ENCODE peak calls at places on chromosomes 3 and 15, in eight cellular contexts. K, B, A, D, Z, O, F and T are unnamed samples.

GRCh38 chr3:140147965-140148490 is 213.0 kb downstream of the CLSTN2 start:
- DNase-seq in O (no peak), D (no peak), Z (no peak), F (no peak), A (no peak), B (no peak), K (no peak), T (no peak)

GRCh38 chr3:5022187-5022965 is 43.1 kb downstream of the BHLHE40 start:
- DNase-seq in A (no peak), O (no peak), K (no peak), B (no peak), Z (no peak), D (no peak), F (no peak), T (no peak)

GRCh38 chr3:44915702-44916438 is 41.5 kb downstream of the TGM4 start:
- DNase-seq in A (no peak), Z (peak), D (no peak), B (peak), F (no peak), K (no peak), O (no peak), T (no peak)

GRCh38 chr15:45022871-45023658 is at the start of gene SORD:
- DNase-seq in F (peak), Z (peak), D (peak), O (peak), A (peak), B (peak), K (peak), T (no peak)

GRCh38 chr15:101676965-101677364 is 24.8 kb upstream of the TM2D3 start:
- DNase-seq in Z (no peak), O (no peak), D (no peak), K (no peak), B (no peak), A (no peak), F (no peak), T (no peak)

GRCh38 chr15:29570931-29571727 is 251.1 kb downstream of the TJP1 start:
- DNase-seq in K (peak), D (no peak), F (peak), B (peak), O (no peak), A (no peak), Z (no peak), T (no peak)

GRCh38 chr3:72694398-72694797 is 153.8 kb downstream of the SHQ1 start:
- DNase-seq in K (no peak), F (no peak), D (no peak), Z (no peak), A (no peak), O (no peak), B (no peak), T (no peak)

GRCh38 chr3:6326760-6327159 is 534.2 kb upstream of the GRM7 start:
- DNase-seq in Z (no peak), A (no peak), D (no peak), O (no peak), K (no peak), F (no peak), B (no peak), T (no peak)

GRCh38 chr3:188827593-188827992 is 344.2 kb upstream of the TPRG1 start:
- DNase-seq in F (no peak), B (no peak), O (no peak), A (no peak), K (no peak), D (no peak), Z (no peak), T (no peak)

GRCh38 chr3:5057217-5057616 is 64.9 kb upstream of the ARL8B start:
- DNase-seq in Z (no peak), F (no peak), D (no peak), K (no peak), B (no peak), O (no peak), A (no peak), T (no peak)

GRCh38 chr15:48856947-48857346 is 21.0 kb upstream of the EID1 start:
- DNase-seq in F (no peak), A (no peak), Z (no peak), O (no peak), K (no peak), B (peak), D (no peak), T (no peak)

DNA sequence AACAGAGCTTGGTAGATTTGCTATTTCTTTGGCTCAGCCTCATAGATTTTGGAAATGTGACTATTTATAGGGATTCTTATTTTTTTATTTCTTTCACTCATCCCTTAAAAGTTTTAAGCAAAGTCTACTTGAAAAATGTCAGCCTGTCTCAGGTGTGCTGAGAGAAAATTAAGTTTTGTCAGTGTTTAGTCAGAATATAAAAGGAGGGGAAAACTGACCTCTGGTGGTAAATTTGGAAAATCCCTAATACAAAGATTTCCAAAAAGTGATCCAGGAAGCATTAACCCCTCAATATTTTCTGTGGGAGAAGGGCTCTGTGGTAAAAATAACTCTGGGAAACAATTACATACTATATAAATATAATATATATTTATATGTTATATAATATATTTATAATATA is 41.0 kb upstream of the FRMD4B start:
- DNase-seq in K (no peak), D (no peak), B (no peak), Z (no peak), O (no peak), F (no peak), A (no peak), T (no peak)
- TF ChIP-seq CTCF in K (no peak), D (no peak), B (peak), Z (no peak), O (peak), F (peak), A (peak), T (peak)

GRCh38 chr3:173395412-173396181 is 1.9 kb upstream of the NLGN1 start:
- DNase-seq in B (peak), Z (peak), A (peak), D (peak), K (peak), F (peak), O (peak), T (peak)

GRCh38 chr3:173396191-173397041 is 1.1 kb upstream of the NLGN1 start:
- DNase-seq in F (no peak), Z (no peak), A (no peak), D (no peak), K (peak), B (peak), O (no peak), T (no peak)

GRCh38 chr3:173398111-173398479 is 551 bp downstream of the NLGN1 start:
- DNase-seq in O (no peak), A (no peak), F (no peak), Z (no peak), B (peak), D (no peak), K (no peak), T (peak)

GRCh38 chr3:173397161-173398110 is at the start of gene NLGN1:
- DNase-seq in A (no peak), D (peak), Z (peak), O (peak), F (no peak), K (peak), B (peak), T (no peak)

DNA sequence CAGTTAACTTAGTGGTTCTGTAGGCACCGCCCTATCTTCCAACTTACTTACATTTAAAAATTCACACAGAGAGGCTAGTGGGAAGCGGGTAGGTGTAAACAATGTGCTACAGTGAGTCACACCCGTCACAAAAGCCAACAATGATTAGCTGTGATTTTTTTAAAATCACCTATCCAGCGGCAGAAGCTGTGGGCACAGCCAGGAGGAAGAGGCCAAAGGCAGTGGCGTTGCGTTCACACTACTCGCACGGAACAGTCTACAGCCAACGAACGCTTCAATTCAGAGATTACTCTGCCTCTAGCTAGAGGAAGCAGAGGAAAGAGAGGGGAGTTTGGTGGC is 2.5 kb upstream of the NLGN1 start:
- DNase-seq in Z (no peak), D (no peak), B (no peak), K (no peak), O (no peak), F (no peak), A (peak), T (peak)
- H3K4me3 ChIP-seq in Z (peak), D (peak), B (peak), K (peak), O (peak), F (peak), A (peak), T (peak)

DNA sequence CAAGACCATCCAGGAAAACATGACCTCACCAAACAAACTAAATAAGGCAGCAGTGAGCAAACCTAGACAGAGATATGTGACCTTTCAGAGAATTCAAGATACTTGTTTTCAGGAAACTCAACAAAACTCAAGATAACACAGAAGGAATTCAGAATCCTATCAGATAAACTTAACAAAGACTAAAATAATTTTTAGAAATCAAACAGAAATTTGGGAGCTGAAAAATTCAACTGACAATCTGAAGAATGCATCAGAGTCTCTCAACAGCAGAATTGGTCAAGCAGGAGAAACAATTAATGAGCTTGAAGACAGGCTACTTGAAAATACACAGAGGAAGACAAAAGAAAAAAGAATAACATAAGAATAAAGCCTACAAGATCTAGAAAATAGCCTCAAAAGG is 55.6 kb downstream of the MYO9A start:
- DNase-seq in B (no peak), O (no peak), Z (no peak), D (no peak), F (no peak), K (no peak), A (no peak), T (no peak)
- TF ChIP-seq CTCF in B (no peak), O (no peak), Z (no peak), D (no peak), F (no peak), K (no peak), A (no peak), T (no peak)

GRCh38 chr3:64213224-64213893 is 11.9 kb downstream of the PRICKLE2 start:
- DNase-seq in F (no peak), A (no peak), O (no peak), D (no peak), B (no peak), Z (no peak), K (no peak), T (no peak)
- H3K4me3 ChIP-seq in F (no peak), A (no peak), O (no peak), D (no peak), B (no peak), Z (no peak), K (no peak), T (no peak)

GRCh38 chr3:109098245-109098644 is 19.7 kb downstream of the MORC1 start:
- DNase-seq in B (peak), O (no peak), D (no peak), Z (no peak), F (peak), K (peak), A (no peak), T (no peak)
- TF ChIP-seq CTCF in B (peak), O (no peak), D (no peak), Z (no peak), F (no peak), K (peak), A (peak), T (peak)

DNA sequence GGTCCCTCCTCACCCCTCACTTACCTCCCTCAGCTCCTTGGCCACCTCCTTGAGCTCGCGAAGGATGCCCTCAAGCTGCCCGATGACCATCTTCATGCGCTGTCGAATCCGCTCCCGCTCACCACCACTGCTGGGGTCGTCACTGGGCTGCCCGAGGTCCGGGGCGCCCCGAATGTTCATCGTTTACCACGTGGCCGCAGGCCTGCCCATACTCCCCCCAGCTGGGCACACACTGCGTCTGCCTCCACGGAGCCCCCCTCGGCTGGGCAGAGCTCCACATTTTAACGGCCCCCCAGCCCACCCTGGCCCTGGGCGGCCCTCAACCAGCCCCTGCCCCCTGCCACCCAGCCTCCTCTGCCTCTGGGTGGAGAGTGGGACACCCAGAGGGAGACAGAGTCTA is 2.2 kb downstream of the INSYN1 start:
- DNase-seq in K (no peak), O (no peak), B (no peak), F (no peak), Z (no peak), D (no peak), A (no peak), T (no peak)
- H3K4me3 ChIP-seq in K (no peak), O (no peak), B (peak), F (no peak), Z (no peak), D (no peak), A (no peak), T (no peak)

GRCh38 chr3:69020424-69020823 is 6.9 kb upstream of the EOGT start:
- DNase-seq in B (no peak), O (no peak), Z (no peak), K (no peak), A (no peak), F (no peak), D (no peak), T (no peak)
- TF ChIP-seq CTCF in B (peak), O (no peak), Z (no peak), K (no peak), A (peak), F (peak), D (no peak), T (peak)

GRCh38 chr3:15795563-15796308 is 2.0 kb downstream of the ANKRD28 start:
- DNase-seq in B (no peak), F (no peak), K (no peak), A (no peak), D (no peak), O (no peak), Z (no peak), T (no peak)

GRCh38 chr3:15796331-15796730 is 1.4 kb downstream of the ANKRD28 start:
- DNase-seq in D (no peak), B (no peak), A (no peak), Z (no peak), O (no peak), F (no peak), K (no peak), T (no peak)

GRCh38 chr3:15794303-15794771 is 3.4 kb downstream of the ANKRD28 start:
- DNase-seq in O (no peak), Z (no peak), F (peak), B (no peak), D (no peak), K (no peak), A (no peak), T (no peak)

GRCh38 chr3:15796771-15797599 is 794 bp downstream of the ANKRD28 start:
- DNase-seq in D (no peak), K (no peak), B (peak), A (no peak), F (peak), O (no peak), Z (no peak), T (no peak)

DNA sequence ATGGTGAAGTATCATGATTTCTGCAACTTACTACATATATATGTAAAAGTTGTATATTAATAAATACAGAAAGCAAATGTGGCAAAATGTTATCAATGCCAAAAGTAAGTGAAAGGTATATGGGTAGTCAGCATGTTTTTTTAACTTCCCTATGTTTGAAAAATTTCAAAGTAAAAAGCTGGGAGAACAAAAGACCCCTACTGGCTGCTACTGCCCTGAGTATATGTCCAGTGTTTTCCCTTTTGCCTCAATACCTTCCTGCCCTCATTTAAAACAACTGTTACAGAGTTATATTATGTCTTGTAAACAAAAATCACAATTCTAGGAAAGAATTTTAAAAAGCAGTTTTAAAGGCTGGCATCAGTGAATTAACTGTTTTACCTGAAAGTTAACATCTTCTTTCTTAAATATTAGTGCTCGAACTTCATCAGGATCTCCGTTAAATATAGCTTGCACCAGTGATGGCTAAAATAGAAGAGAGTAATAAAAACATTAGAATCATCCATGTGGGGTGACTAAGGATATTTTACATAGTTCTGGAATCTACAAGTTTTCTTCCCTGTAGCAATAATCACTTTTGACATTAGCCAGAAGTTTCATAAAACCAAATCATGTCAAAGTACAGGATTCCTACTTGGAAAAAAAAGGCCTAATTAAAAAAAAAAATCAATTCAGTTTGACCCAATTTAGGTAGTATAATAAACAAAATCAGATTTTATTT is 2.8 kb downstream of the ANKRD28 start:
- DNase-seq in A (no peak), O (no peak), K (no peak), D (no peak), B (no peak), F (no peak), Z (no peak), T (no peak)
- H3K4me3 ChIP-seq in A (peak), O (peak), K (no peak), D (no peak), B (peak), F (peak), Z (no peak), T (peak)

GRCh38 chr15:70907784-70908471 is 15.3 kb downstream of the LRRC49 start:
- DNase-seq in K (no peak), Z (no peak), F (no peak), D (no peak), A (no peak), B (peak), O (no peak), T (no peak)
- TF ChIP-seq CTCF in K (no peak), Z (peak), F (no peak), D (no peak), A (peak), B (peak), O (no peak), T (peak)